ENCODE peak calls at places on chromosomes 4 and X, in eight cellular contexts. One of them, this sample, is unnamed.

GRCh38 chr4:22485751-22486150 is 30.1 kb downstream of the ADGRA3 start:
- DNase-seq in body of pancreas: no peak
- DNase-seq in adrenal gland: no peak
- DNase-seq in sigmoid colon: no peak
- DNase-seq in lower leg skin: no peak
- DNase-seq in suprapubic skin: no peak
- DNase-seq in uterus: no peak
- DNase-seq in A549: no peak
- DNase-seq in this sample: no peak

GRCh38 chr4:82201805-82202636 is 171.8 kb downstream of the HNRNPD start:
- DNase-seq in body of pancreas: peak; percentile 50
- DNase-seq in adrenal gland: peak; percentile 63
- DNase-seq in sigmoid colon: no peak
- DNase-seq in lower leg skin: no peak
- DNase-seq in suprapubic skin: no peak
- DNase-seq in uterus: no peak
- DNase-seq in A549: no peak
- DNase-seq in this sample: no peak

GRCh38 chr4:76782837-76783236 is 115.1 kb downstream of the SOWAHB start:
- DNase-seq in body of pancreas: no peak
- DNase-seq in adrenal gland: no peak
- DNase-seq in sigmoid colon: no peak
- DNase-seq in lower leg skin: no peak
- DNase-seq in suprapubic skin: no peak
- DNase-seq in uterus: no peak
- DNase-seq in A549: no peak
- DNase-seq in this sample: no peak

GRCh38 chr4:158856852-158857251 is 88.0 kb downstream of the FNIP2 start:
- DNase-seq in body of pancreas: no peak
- DNase-seq in adrenal gland: no peak
- DNase-seq in sigmoid colon: no peak
- DNase-seq in lower leg skin: no peak
- DNase-seq in suprapubic skin: no peak
- DNase-seq in uterus: no peak
- DNase-seq in A549: no peak
- DNase-seq in this sample: no peak

GRCh38 chr4:73277201-73277600 is 18.6 kb upstream of the ANKRD17 start:
- DNase-seq in body of pancreas: no peak
- DNase-seq in adrenal gland: no peak
- DNase-seq in sigmoid colon: no peak
- DNase-seq in lower leg skin: no peak
- DNase-seq in suprapubic skin: no peak
- DNase-seq in uterus: no peak
- DNase-seq in A549: no peak
- DNase-seq in this sample: no peak

GRCh38 chr4:89823416-89823815 is 13.5 kb downstream of the SNCA start:
- DNase-seq in body of pancreas: no peak
- DNase-seq in adrenal gland: no peak
- DNase-seq in sigmoid colon: no peak
- DNase-seq in lower leg skin: no peak
- DNase-seq in suprapubic skin: no peak
- DNase-seq in uterus: no peak
- DNase-seq in A549: no peak
- DNase-seq in this sample: no peak

GRCh38 chr4:127425911-127426310 is 206.8 kb upstream of the INTU start:
- DNase-seq in body of pancreas: no peak
- DNase-seq in adrenal gland: no peak
- DNase-seq in sigmoid colon: no peak
- DNase-seq in lower leg skin: no peak
- DNase-seq in suprapubic skin: no peak
- DNase-seq in uterus: no peak
- DNase-seq in A549: no peak
- DNase-seq in this sample: no peak

GRCh38 chr4:122874194-122874593 is 47.6 kb downstream of the FGF2 start:
- DNase-seq in body of pancreas: no peak
- DNase-seq in adrenal gland: no peak
- DNase-seq in sigmoid colon: no peak
- DNase-seq in lower leg skin: no peak
- DNase-seq in suprapubic skin: no peak
- DNase-seq in uterus: no peak
- DNase-seq in A549: no peak
- DNase-seq in this sample: no peak

GRCh38 chr4:140754918-140755810 is 1.0 kb downstream of the TBC1D9 start:
- DNase-seq in body of pancreas: no peak
- DNase-seq in adrenal gland: no peak
- DNase-seq in sigmoid colon: no peak
- DNase-seq in lower leg skin: no peak
- DNase-seq in suprapubic skin: no peak
- DNase-seq in uterus: no peak
- DNase-seq in A549: no peak
- DNase-seq in this sample: no peak

GRCh38 chrX:35800479-35800878 is 2.3 kb downstream of the MAGEB16 start:
- DNase-seq in body of pancreas: no peak
- DNase-seq in adrenal gland: no peak
- DNase-seq in sigmoid colon: no peak
- DNase-seq in lower leg skin: no peak
- DNase-seq in suprapubic skin: no peak
- DNase-seq in uterus: no peak
- DNase-seq in A549: no peak
- DNase-seq in this sample: no peak

GRCh38 chrX:35798042-35798441 is at the start of gene MAGEB16:
- DNase-seq in body of pancreas: no peak
- DNase-seq in adrenal gland: no peak
- DNase-seq in sigmoid colon: no peak
- DNase-seq in lower leg skin: no peak
- DNase-seq in suprapubic skin: no peak
- DNase-seq in uterus: no peak
- DNase-seq in A549: no peak
- DNase-seq in this sample: no peak
- TF ChIP-seq POLR2A in body of pancreas: no peak
- TF ChIP-seq POLR2A in adrenal gland: no peak
- TF ChIP-seq POLR2A in sigmoid colon: no peak
- TF ChIP-seq POLR2A in lower leg skin: no peak
- TF ChIP-seq POLR2A in suprapubic skin: no peak
- TF ChIP-seq POLR2A in uterus: no peak
- TF ChIP-seq POLR2A in A549: no peak
- TF ChIP-seq POLR2A in this sample: no peak

DNA sequence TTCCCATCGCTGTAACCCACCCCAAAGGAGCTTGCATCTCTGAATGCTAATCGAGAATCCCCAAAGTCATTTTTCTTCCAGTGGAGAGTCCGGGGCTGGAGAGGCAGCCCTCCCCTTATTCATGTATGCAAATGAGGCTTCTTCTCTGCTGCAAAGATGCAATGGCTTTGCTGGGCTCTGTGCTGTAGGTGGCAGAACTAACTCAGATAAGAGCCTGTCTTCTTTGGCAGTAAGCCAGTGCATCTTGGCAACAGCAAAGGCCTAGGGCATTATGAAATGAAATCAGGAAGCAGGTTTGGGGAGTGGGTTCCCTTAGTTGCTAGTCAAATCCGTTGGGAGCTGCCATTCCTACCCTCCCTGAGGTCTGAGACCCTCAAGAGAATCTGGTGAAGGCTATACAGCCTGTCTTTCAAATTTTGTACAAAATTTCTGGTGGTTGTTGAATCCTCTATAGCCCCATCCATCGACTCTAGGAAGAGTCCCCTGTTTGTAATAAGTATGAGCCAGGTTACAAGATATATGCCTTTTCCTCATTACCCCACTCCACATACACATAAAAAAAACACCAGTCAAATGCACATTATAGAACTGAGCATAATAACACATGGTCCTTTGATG is 290.6 kb upstream of the TAPT1 start:
- DNase-seq in body of pancreas: peak; percentile 19
- DNase-seq in adrenal gland: peak; percentile 88
- DNase-seq in sigmoid colon: no peak
- DNase-seq in lower leg skin: no peak
- DNase-seq in suprapubic skin: no peak
- DNase-seq in uterus: peak; percentile 78
- DNase-seq in A549: no peak
- DNase-seq in this sample: no peak
- TF ChIP-seq CTCF in body of pancreas: no peak
- TF ChIP-seq CTCF in adrenal gland: peak; percentile 58
- TF ChIP-seq CTCF in sigmoid colon: no peak
- TF ChIP-seq CTCF in lower leg skin: no peak
- TF ChIP-seq CTCF in suprapubic skin: no peak
- TF ChIP-seq CTCF in uterus: peak; percentile 64
- TF ChIP-seq CTCF in A549: no peak
- TF ChIP-seq CTCF in this sample: no peak

GRCh38 chrX:129968968-129969367 is 13.5 kb upstream of the BCORL1 start:
- DNase-seq in body of pancreas: no peak
- DNase-seq in adrenal gland: no peak
- DNase-seq in sigmoid colon: no peak
- DNase-seq in lower leg skin: no peak
- DNase-seq in suprapubic skin: no peak
- DNase-seq in uterus: no peak
- DNase-seq in A549: no peak
- DNase-seq in this sample: no peak

GRCh38 chrX:129959493-129959832 is 23.0 kb upstream of the BCORL1 start:
- DNase-seq in body of pancreas: no peak
- DNase-seq in adrenal gland: no peak
- DNase-seq in sigmoid colon: no peak
- DNase-seq in lower leg skin: no peak
- DNase-seq in suprapubic skin: no peak
- DNase-seq in uterus: no peak
- DNase-seq in A549: no peak
- DNase-seq in this sample: no peak

GRCh38 chrX:129961180-129962083 is 21.0 kb upstream of the BCORL1 start:
- DNase-seq in body of pancreas: peak; percentile 76
- DNase-seq in adrenal gland: peak; percentile 69
- DNase-seq in sigmoid colon: peak; percentile 64
- DNase-seq in lower leg skin: peak; percentile 92
- DNase-seq in suprapubic skin: peak; percentile 81
- DNase-seq in uterus: no peak
- DNase-seq in A549: peak; percentile 54
- DNase-seq in this sample: no peak

GRCh38 chrX:129963729-129964128 is 18.7 kb upstream of the BCORL1 start:
- DNase-seq in body of pancreas: no peak
- DNase-seq in adrenal gland: no peak
- DNase-seq in sigmoid colon: no peak
- DNase-seq in lower leg skin: no peak
- DNase-seq in suprapubic skin: no peak
- DNase-seq in uterus: no peak
- DNase-seq in A549: no peak
- DNase-seq in this sample: no peak

GRCh38 chrX:129965166-129965565 is 17.3 kb upstream of the BCORL1 start:
- DNase-seq in body of pancreas: no peak
- DNase-seq in adrenal gland: no peak
- DNase-seq in sigmoid colon: no peak
- DNase-seq in lower leg skin: no peak
- DNase-seq in suprapubic skin: no peak
- DNase-seq in uterus: no peak
- DNase-seq in A549: no peak
- DNase-seq in this sample: no peak
- TF ChIP-seq POLR2A in body of pancreas: no peak
- TF ChIP-seq POLR2A in adrenal gland: no peak
- TF ChIP-seq POLR2A in sigmoid colon: no peak
- TF ChIP-seq POLR2A in lower leg skin: no peak
- TF ChIP-seq POLR2A in suprapubic skin: no peak
- TF ChIP-seq POLR2A in uterus: no peak
- TF ChIP-seq POLR2A in A549: no peak
- TF ChIP-seq POLR2A in this sample: no peak

GRCh38 chrX:74420194-74421035 is 878 bp upstream of the SLC16A2 start:
- DNase-seq in body of pancreas: peak; percentile 63
- DNase-seq in adrenal gland: peak; percentile 82
- DNase-seq in sigmoid colon: peak; percentile 89
- DNase-seq in lower leg skin: peak; percentile 91
- DNase-seq in suprapubic skin: peak; percentile 80
- DNase-seq in uterus: peak; percentile 78
- DNase-seq in A549: peak; percentile 60
- DNase-seq in this sample: no peak

GRCh38 chrX:74423289-74423985 is 2.1 kb downstream of the SLC16A2 start:
- DNase-seq in body of pancreas: no peak
- DNase-seq in adrenal gland: peak; percentile 57
- DNase-seq in sigmoid colon: no peak
- DNase-seq in lower leg skin: no peak
- DNase-seq in suprapubic skin: no peak
- DNase-seq in uterus: no peak
- DNase-seq in A549: no peak
- DNase-seq in this sample: no peak

GRCh38 chrX:74422029-74422352 is 698 bp downstream of the SLC16A2 start:
- DNase-seq in body of pancreas: no peak
- DNase-seq in adrenal gland: no peak
- DNase-seq in sigmoid colon: no peak
- DNase-seq in lower leg skin: no peak
- DNase-seq in suprapubic skin: no peak
- DNase-seq in uterus: no peak
- DNase-seq in A549: no peak
- DNase-seq in this sample: no peak

GRCh38 chrX:74421181-74422028 is at the start of gene SLC16A2:
- DNase-seq in body of pancreas: peak; percentile 62
- DNase-seq in adrenal gland: peak; percentile 92
- DNase-seq in sigmoid colon: peak; percentile 93
- DNase-seq in lower leg skin: peak; percentile 92
- DNase-seq in suprapubic skin: peak; percentile 81
- DNase-seq in uterus: peak; percentile 83
- DNase-seq in A549: peak; percentile 72
- DNase-seq in this sample: no peak

GRCh38 chrX:74422576-74423288 is 1.4 kb downstream of the SLC16A2 start:
- DNase-seq in body of pancreas: peak; percentile 40
- DNase-seq in adrenal gland: peak; percentile 81
- DNase-seq in sigmoid colon: peak; percentile 90
- DNase-seq in lower leg skin: peak; percentile 88
- DNase-seq in suprapubic skin: peak; percentile 80
- DNase-seq in uterus: peak; percentile 58
- DNase-seq in A549: no peak
- DNase-seq in this sample: no peak
- TF ChIP-seq CTCF in body of pancreas: no peak
- TF ChIP-seq CTCF in adrenal gland: peak; percentile 20
- TF ChIP-seq CTCF in sigmoid colon: no peak
- TF ChIP-seq CTCF in lower leg skin: no peak
- TF ChIP-seq CTCF in suprapubic skin: no peak
- TF ChIP-seq CTCF in uterus: no peak
- TF ChIP-seq CTCF in A549: no peak
- TF ChIP-seq CTCF in this sample: no peak

This sample was measured in vagina.